ENCODE peak calls at places on chromosomes 5 and 9, in ten cellular contexts. Z, D, O, W, J, N, P, S, I and R are unnamed samples.

GRCh38 chr5:174239718-174240117 is 194.2 kb downstream of the NSG2 start:
- DNase-seq in Z (no peak), I (no peak), O (no peak), D (no peak), S (peak; percentile 58), P (no peak), N (no peak), J (no peak), W (no peak), R (peak; percentile 23)

GRCh38 chr5:51566940-51567339 is 183.7 kb downstream of the ISL1 start:
- DNase-seq in W (no peak), Z (no peak), O (no peak), J (no peak), S (no peak), N (no peak), I (no peak), P (no peak), D (no peak), R (no peak)

GRCh38 chr9:87428659-87429058 is 69.0 kb upstream of the DAPK1 start:
- DNase-seq in D (peak; percentile 69), O (no peak), P (no peak), J (no peak), Z (no peak), S (no peak), I (no peak), W (no peak), N (no peak), R (no peak)

GRCh38 chr5:22710660-22711059 is 142.5 kb downstream of the CDH12 start:
- DNase-seq in O (no peak), N (no peak), I (no peak), S (no peak), P (no peak), Z (no peak), J (no peak), W (no peak), D (no peak), R (no peak)

GRCh38 chr5:95244479-95244878 is 40.4 kb downstream of the MCTP1 start:
- DNase-seq in J (no peak), W (no peak), P (no peak), D (no peak), N (no peak), O (no peak), Z (no peak), I (no peak), S (no peak), R (no peak)

GRCh38 chr5:164597293-164597900 is 1092.0 kb downstream of the MAT2B start:
- DNase-seq in W (peak; percentile 2), N (no peak), J (no peak), I (no peak), D (peak; percentile 60), P (peak; percentile 9), Z (no peak), O (no peak), S (no peak), R (peak; percentile 49)

GRCh38 chr9:98575379-98576346 is 133.1 kb downstream of the GABBR2 start:
- DNase-seq in Z (no peak), P (peak; percentile 90), D (no peak), S (peak; percentile 68), J (no peak), W (no peak), N (peak; percentile 79), I (no peak), O (peak; percentile 39), R (no peak)

GRCh38 chr5:60856059-60856458 is 12.0 kb upstream of the ELOVL7 start:
- DNase-seq in O (no peak), I (no peak), J (no peak), N (no peak), W (no peak), Z (no peak), D (no peak), P (peak; percentile 79), S (peak; percentile 40), R (no peak)

GRCh38 chr9:134971196-134971595 is 53.5 kb upstream of the FCN1 start:
- DNase-seq in N (no peak), W (no peak), Z (no peak), P (no peak), O (no peak), D (no peak), I (no peak), J (peak; percentile 4), S (no peak), R (no peak)

GRCh38 chr9:16515879-16516289 is 354.6 kb downstream of the BNC2 start:
- DNase-seq in S (peak; percentile 87), O (peak; percentile 32), N (peak; percentile 87), Z (no peak), I (no peak), J (no peak), P (peak; percentile 83), D (no peak), W (no peak), R (no peak)

GRCh38 chr5:112930082-112930344 is 8.0 kb upstream of the REEP5 start:
- DNase-seq in J (no peak), W (no peak), D (no peak), I (no peak), S (no peak), P (no peak), Z (no peak), N (no peak), O (no peak), R (no peak)

GRCh38 chr9:93128715-93129224 is 5.3 kb downstream of the NINJ1 start:
- DNase-seq in I (no peak), N (no peak), Z (no peak), W (no peak), J (no peak), D (no peak), S (no peak), P (no peak), O (no peak), R (no peak)

GRCh38 chr5:2750026-2750757 is 1.3 kb downstream of the IRX2 start:
- DNase-seq in Z (no peak), S (peak; percentile 51), D (peak; percentile 56), N (peak; percentile 43), P (no peak), W (no peak), J (no peak), I (no peak), O (no peak), R (peak; percentile 7)

GRCh38 chr5:65823820-65824445 is 101.9 kb downstream of the NLN start:
- DNase-seq in J (no peak), Z (no peak), D (no peak), O (no peak), S (no peak), N (no peak), I (no peak), W (no peak), P (no peak), R (no peak)

GRCh38 chr5:122972877-122973276 is 63.6 kb downstream of the PPIC start:
- DNase-seq in Z (no peak), I (no peak), J (no peak), N (peak; percentile 17), D (no peak), P (peak; percentile 32), W (no peak), S (peak; percentile 79), O (no peak), R (peak; percentile 43)

GRCh38 chr5:105836263-105836662 is 1834.5 kb downstream of the EFNA5 start:
- DNase-seq in P (peak; percentile 56), N (peak; percentile 19), Z (no peak), J (no peak), O (no peak), I (no peak), D (no peak), W (no peak), S (no peak), R (peak; percentile 15)

GRCh38 chr5:76319673-76320072 is 83.4 kb upstream of the IQGAP2 start:
- DNase-seq in N (no peak), D (no peak), P (no peak), Z (no peak), O (no peak), S (no peak), J (no peak), W (no peak), I (no peak), R (no peak)

GRCh38 chr5:139492700-139493192 is 10.2 kb upstream of the STING1 start:
- DNase-seq in N (no peak), J (no peak), Z (no peak), S (peak; percentile 84), I (no peak), O (peak; percentile 38), D (no peak), W (no peak), P (peak; percentile 44), R (no peak)

GRCh38 chr5:157924931-157925729 is 66.2 kb upstream of the CLINT1 start:
- DNase-seq in O (no peak), P (peak; percentile 21), W (no peak), Z (no peak), S (no peak), N (no peak), J (no peak), I (no peak), D (no peak), R (no peak)

GRCh38 chr9:109250311-109250741 is 70.5 kb downstream of the EPB41L4B start:
- DNase-seq in S (no peak), J (no peak), D (no peak), O (no peak), N (no peak), I (no peak), P (no peak), W (no peak), Z (no peak), R (no peak)

GRCh38 chr5:62082370-62082778 is 223.6 kb upstream of the KIF2A start:
- DNase-seq in W (no peak), J (no peak), S (peak; percentile 69), I (peak; percentile 14), O (no peak), Z (no peak), D (no peak), N (no peak), P (peak; percentile 72), R (peak; percentile 91)

GRCh38 chr9:115164511-115164974 is 46.6 kb upstream of the TNC start:
- DNase-seq in W (peak; percentile 70), P (peak; percentile 17), Z (no peak), O (no peak), S (peak; percentile 66), N (peak; percentile 65), J (no peak), I (no peak), D (no peak), R (no peak)

GRCh38 chr9:102950341-102950740 is 44.8 kb upstream of the CYLC2 start:
- DNase-seq in W (no peak), J (no peak), D (no peak), O (no peak), S (no peak), Z (no peak), P (peak; percentile 0), I (no peak), N (peak; percentile 2), R (peak; percentile 36)

GRCh38 chr5:60332244-60333018 is 367.5 kb downstream of the DEPDC1B start:
- DNase-seq in P (peak; percentile 72), I (peak; percentile 16), S (peak; percentile 60), N (peak; percentile 45), W (no peak), J (no peak), Z (no peak), D (no peak), O (no peak), R (peak; percentile 85)

GRCh38 chr5:157965989-157966388 is 107.0 kb upstream of the CLINT1 start:
- DNase-seq in D (no peak), J (no peak), O (no peak), N (no peak), W (no peak), S (no peak), P (no peak), I (no peak), Z (no peak), R (no peak)

GRCh38 chr5:103428411-103428871 is 134.1 kb downstream of the NUDT12 start:
- DNase-seq in N (peak; percentile 94), O (peak; percentile 9), I (no peak), S (peak; percentile 92), P (peak; percentile 87), W (peak; percentile 91), Z (peak; percentile 85), D (no peak), J (no peak), R (no peak)

GRCh38 chr9:130630506-130631330 is 33.7 kb upstream of the PRDM12 start:
- DNase-seq in W (no peak), S (no peak), P (no peak), O (no peak), Z (no peak), D (no peak), J (no peak), I (no peak), N (no peak), R (no peak)

GRCh38 chr5:136006164-136006563 is 22.6 kb upstream of the TGFBI start:
- DNase-seq in D (no peak), W (no peak), Z (no peak), O (no peak), S (peak; percentile 64), I (no peak), J (peak; percentile 62), P (peak; percentile 85), N (no peak), R (no peak)